ENCODE peak calls at places on chromosomes 4 and X, in four cellular contexts. A is mesendoderm, E is H1, V is H9. L is an unnamed sample.
A peak's percentile ranks its signal among the peaks of the same experiment; 100 is the strongest.

GRCh38 chr4:25098964-25099843 is 61.0 kb downstream of the SEPSECS start:
- DNase-seq in A (peak; percentile 26), E (no peak), V (no peak), L (no peak)

GRCh38 chrX:151176351-151176750 is at the start of gene GPR50:
- DNase-seq in A (peak; percentile 40), E (no peak), V (no peak), L (no peak)

GRCh38 chr4:136863756-136864155 is 668.5 kb downstream of the PCDH18 start:
- DNase-seq in A (peak; percentile 67), E (no peak), V (peak; percentile 34), L (no peak)

GRCh38 chrX:68732906-68733493 is 85.5 kb downstream of the STARD8 start:
- DNase-seq in A (peak; percentile 68), E (peak; percentile 84), V (peak; percentile 72), L (peak; percentile 46)

GRCh38 chrX:80648023-80648422 is 161.7 kb downstream of the BRWD3 start:
- DNase-seq in A (peak; percentile 11), E (no peak), V (no peak), L (no peak)

GRCh38 chr4:107519057-107519456 is 201.0 kb downstream of the PAPSS1 start:
- DNase-seq in A (peak; percentile 47), E (no peak), V (no peak), L (peak; percentile 51)

GRCh38 chr4:66688674-66689073 is 856.6 kb downstream of the CENPC start:
- DNase-seq in A (no peak), E (no peak), V (no peak), L (no peak)

GRCh38 chrX:53594354-53594753 is 92.2 kb downstream of the HUWE1 start:
- DNase-seq in A (no peak), E (no peak), V (no peak), L (no peak)

GRCh38 chrX:257681-258289 is 23.4 kb upstream of the PLCXD1 start:
- DNase-seq in A (no peak), E (no peak), V (no peak), L (no peak)

GRCh38 chr4:7581477-7581876 is 146.7 kb upstream of the PSAPL1 start:
- DNase-seq in A (peak; percentile 72), E (peak; percentile 71), V (peak; percentile 77), L (no peak)

GRCh38 chr4:145732416-145732815 is 52.5 kb downstream of the C4orf51 start:
- DNase-seq in A (no peak), E (no peak), V (no peak), L (no peak)

DNA sequence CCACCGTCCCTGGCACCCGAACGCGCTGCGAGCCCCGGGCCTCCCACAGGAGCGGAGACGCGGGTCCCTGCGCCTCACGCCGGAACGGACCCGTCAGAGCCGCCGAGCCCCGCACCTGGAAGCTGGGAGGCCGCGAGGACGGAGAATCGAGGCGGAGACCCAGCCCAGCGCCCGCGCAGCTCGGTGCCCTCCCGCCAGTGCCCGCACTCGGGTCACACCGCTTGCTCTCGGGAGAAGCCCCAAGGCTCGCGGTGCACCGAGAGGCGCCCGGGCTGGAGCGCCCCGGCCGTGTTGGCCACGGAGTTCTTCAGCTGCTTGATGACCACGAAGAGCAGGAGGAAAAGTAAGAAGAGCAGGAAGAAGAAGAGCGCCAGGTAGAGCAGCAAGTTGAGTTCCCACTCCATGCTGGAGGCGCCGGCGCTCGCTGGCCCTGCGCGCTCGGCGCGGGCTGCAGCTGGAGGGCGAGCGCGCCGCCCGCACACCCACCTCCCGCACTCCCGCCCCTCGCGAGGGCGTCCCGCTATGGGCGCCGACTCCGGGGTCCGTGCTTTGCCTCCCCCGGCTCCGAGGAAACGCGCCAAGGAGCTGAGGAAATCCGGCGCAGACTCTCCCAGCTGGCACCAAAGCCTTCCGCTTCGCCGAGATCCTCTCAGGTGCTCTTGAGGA is at the start of gene SMIM43:
- DNase-seq in A (peak; percentile 38), E (peak; percentile 76), V (peak; percentile 56), L (peak; percentile 49)
- H3K18ac ChIP-seq in A (no peak within 1 kb of the TSS), E (peak within 1 kb of the TSS; percentile 9), V (no peak within 1 kb of the TSS), L (no peak within 1 kb of the TSS)

DNA sequence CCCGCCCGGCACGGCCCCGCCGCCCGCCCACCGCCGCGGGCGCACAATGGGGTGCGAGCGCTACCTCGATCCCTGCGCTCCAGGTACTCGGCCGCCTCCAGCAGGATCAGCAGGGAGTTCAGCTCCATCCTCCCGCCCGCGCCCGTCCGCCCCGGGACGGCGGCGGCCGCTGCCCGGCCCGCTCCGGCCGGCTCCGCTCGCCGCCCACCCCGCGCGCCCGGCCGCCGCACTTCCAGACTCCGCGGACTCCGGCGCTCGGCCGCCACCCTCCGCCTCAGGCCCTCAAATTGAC is at the start of gene MXD4:
- DNase-seq in A (no peak), E (no peak), V (no peak), L (no peak)
- H3K4me1 ChIP-seq in A (no peaks in the 10 kb centered on the region), E (peaks cover 2% of the 10 kb centered on the region), V (peaks cover 2% of the 10 kb centered on the region), L (peaks cover 9% of the 10 kb centered on the region)

DNA sequence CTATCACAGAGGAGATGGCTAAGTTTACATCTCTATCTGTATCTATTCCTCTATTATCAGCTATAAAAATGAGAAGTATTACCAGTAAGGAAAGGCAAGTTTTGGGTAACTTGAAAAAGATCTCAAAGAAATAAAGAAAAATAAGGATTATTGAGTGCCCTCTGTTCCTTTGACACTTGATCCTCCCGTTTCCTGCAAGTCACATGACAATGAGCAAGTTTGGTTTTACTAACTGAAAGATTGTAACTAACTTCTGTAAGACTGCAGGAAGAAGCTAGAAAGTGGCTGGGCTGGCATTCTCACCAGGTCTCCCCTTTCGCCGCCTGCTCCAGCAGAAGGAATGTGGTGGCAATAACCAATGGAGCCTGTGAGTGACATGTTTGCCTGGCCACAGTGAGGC is 59.2 kb downstream of the ARHGAP24 start:
- DNase-seq in A (no peak), E (no peak), V (no peak), L (no peak)
- H3K79me2 ChIP-seq in A (no peaks in the 10 kb centered on the region), E (no peaks in the 10 kb centered on the region), V (no peaks in the 10 kb centered on the region), L (no peaks in the 10 kb centered on the region)

GRCh38 chr4:188143731-188144130 is 4.5 kb downstream of the TRIML1 start:
- DNase-seq in A (no peak), E (no peak), V (no peak), L (peak; percentile 24)
- H3K18ac ChIP-seq in A (no peak overlapping the region), E (no peak overlapping the region), V (no peak overlapping the region), L (no peak overlapping the region)

GRCh38 chr4:48114396-48114795 is 19.7 kb downstream of the TXK start:
- DNase-seq in A (no peak), E (no peak), V (no peak), L (no peak)
- H3K4me1 ChIP-seq in A (no peaks in the 10 kb centered on the region), E (no peaks in the 10 kb centered on the region), V (peaks cover 7% of the 10 kb centered on the region), L (no peaks in the 10 kb centered on the region)

DNA sequence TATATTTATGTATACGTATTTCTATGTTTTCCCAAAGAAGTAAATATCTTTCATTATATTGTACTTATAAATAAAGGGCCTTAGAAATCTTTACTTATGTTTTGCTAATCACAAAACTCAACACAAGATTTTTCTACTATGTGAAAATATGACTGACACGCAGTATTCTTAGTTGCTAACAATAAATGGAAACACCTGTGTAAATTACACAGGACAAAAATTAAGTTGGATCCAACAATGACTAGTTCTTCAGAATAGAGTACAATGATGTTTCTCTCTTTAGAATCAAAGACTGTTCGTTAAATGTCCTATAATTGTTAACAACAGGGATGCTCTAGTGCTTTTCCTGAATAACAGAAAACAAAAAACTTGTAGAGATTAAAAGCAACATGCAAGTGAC is 96.1 kb downstream of the PPP3CA start:
- DNase-seq in A (no peak), E (no peak), V (no peak), L (no peak)
- H3K79me2 ChIP-seq in A (no peaks in the 10 kb centered on the region), E (peaks cover 30% of the 10 kb centered on the region), V (peaks cover 1% of the 10 kb centered on the region), L (no peaks in the 10 kb centered on the region)

L was measured in trophoblast cell.